ENCODE peak calls at places on chromosomes 16 and 17, in five cellular contexts. H is Peyer's patch, A is dorsolateral prefrontal cortex, R is body of pancreas, O is fibroblast of lung. Q is an unnamed sample.

GRCh38 chr16:78096386-78096785 is 3.1 kb upstream of the WWOX start:
- DNase-seq in H (no peak), A (no peak), R (no peak), O (no peak), Q (no peak)

GRCh38 chr17:50459081-50459676 is 9.5 kb downstream of the CHAD start:
- DNase-seq in H (peak; percentile 78), A (no peak), R (no peak), O (no peak), Q (no peak)

GRCh38 chr17:31490019-31490383 is 98.5 kb downstream of the RAB11FIP4 start:
- DNase-seq in H (no peak), A (no peak), R (no peak), O (no peak), Q (no peak)

GRCh38 chr16:66924527-66925321 is 611 bp downstream of the RRAD start:
- DNase-seq in H (peak; percentile 69), A (no peak), R (peak; percentile 30), O (no peak), Q (no peak)

GRCh38 chr16:85569615-85570212 is 43.4 kb upstream of the GSE1 start:
- DNase-seq in H (peak; percentile 77), A (no peak), R (peak; percentile 51), O (peak; percentile 90), Q (no peak)

GRCh38 chr16:85448557-85449194 is 164.4 kb upstream of the GSE1 start:
- DNase-seq in H (peak; percentile 81), A (no peak), R (peak; percentile 91), O (no peak), Q (no peak)

GRCh38 chr17:59154721-59155438 is at the start of gene SKA2:
- DNase-seq in H (peak; percentile 98), A (peak; percentile 88), R (peak; percentile 97), O (no peak), Q (peak; percentile 100)

GRCh38 chr17:56131431-56131830 is 21.8 kb upstream of the ANKFN1 start:
- DNase-seq in H (no peak), A (no peak), R (no peak), O (peak; percentile 46), Q (no peak)

GRCh38 chr17:63772801-63773271 is 561 bp downstream of the CCDC47 start:
- DNase-seq in H (no peak), A (no peak), R (no peak), O (peak; percentile 45), Q (no peak)

GRCh38 chr17:19248923-19249574 is 11.9 kb downstream of the EPN2 start:
- DNase-seq in H (peak; percentile 45), A (no peak), R (peak; percentile 35), O (peak; percentile 95), Q (peak; percentile 43)

GRCh38 chr17:62876063-62876462 is 67.9 kb upstream of the MARCHF10 start:
- DNase-seq in H (no peak), A (no peak), R (no peak), O (peak; percentile 37), Q (no peak)

GRCh38 chr17:40556884-40557414 is 8.3 kb downstream of the CCR7 start:
- DNase-seq in H (peak; percentile 48), A (no peak), R (peak; percentile 17), O (no peak), Q (no peak)

GRCh38 chr16:80824623-80825364 is 20.4 kb upstream of the CDYL2 start:
- DNase-seq in H (peak; percentile 81), A (no peak), R (peak; percentile 46), O (peak; percentile 53), Q (no peak)

GRCh38 chr17:66620528-66620927 is 214.4 kb upstream of the CACNG5 start:
- DNase-seq in H (no peak), A (no peak), R (no peak), O (peak; percentile 27), Q (no peak)

GRCh38 chr17:50909765-50910661 is 43.9 kb upstream of the TOB1 start:
- DNase-seq in H (no peak), A (no peak), R (no peak), O (no peak), Q (no peak)

GRCh38 chr16:11144122-11144521 is 111.9 kb downstream of the SOCS1 start:
- DNase-seq in H (no peak), A (no peak), R (no peak), O (no peak), Q (no peak)

GRCh38 chr17:67488161-67488560 is 111.1 kb downstream of the PITPNC1 start:
- DNase-seq in H (no peak), A (no peak), R (peak; percentile 30), O (peak; percentile 42), Q (peak; percentile 52)

GRCh38 chr17:41962111-41962510 is 4.5 kb upstream of the CNP start:
- DNase-seq in H (no peak), A (no peak), R (peak; percentile 94), O (no peak), Q (no peak)

DNA sequence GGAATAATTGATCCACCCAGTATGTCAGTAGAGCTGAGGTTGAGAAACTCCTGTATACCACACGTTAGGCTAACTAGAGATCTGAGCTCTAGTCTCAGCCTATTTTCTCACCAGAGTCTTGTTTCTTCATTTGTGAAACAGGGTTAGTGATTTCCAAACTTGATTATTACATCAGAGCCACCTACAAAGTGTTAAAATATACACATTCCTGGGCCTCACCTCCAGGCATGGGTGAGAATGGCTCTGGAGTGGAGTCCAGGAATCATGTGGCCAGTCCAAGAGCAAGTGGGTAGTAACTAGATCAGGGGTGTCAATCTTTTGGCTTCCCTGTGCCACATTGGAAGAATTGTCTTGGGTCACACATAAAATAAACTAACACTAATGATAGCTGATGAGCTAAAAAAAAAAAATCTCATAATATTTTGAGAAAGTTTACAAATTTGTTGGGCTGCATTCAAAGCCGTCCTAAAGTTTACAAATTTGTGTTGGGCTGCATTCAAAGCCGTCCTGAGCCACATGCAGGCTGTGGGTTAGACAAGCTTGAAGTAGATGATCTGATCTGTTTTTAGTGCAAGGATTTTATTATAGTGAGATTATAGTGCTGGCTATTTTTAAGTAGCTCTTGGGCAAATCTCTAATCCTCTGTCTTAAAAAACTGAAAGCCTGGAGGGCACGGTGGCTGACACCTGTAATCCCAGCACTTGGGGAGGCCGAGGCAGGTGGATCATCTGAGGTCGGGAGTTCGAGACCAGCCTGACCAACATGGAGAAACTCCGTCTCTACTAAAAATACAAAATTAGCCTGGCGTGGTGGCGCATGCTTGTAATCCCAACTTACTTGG is 20.4 kb downstream of the PRCD start:
- DNase-seq in H (no peak), A (no peak), R (no peak), O (no peak), Q (no peak)
- H3K27ac ChIP-seq in H (no peak overlapping the region), A (no peak overlapping the region), R (peak overlapping the region; percentile 68), O (no peak overlapping the region), Q (no peak overlapping the region)

DNA sequence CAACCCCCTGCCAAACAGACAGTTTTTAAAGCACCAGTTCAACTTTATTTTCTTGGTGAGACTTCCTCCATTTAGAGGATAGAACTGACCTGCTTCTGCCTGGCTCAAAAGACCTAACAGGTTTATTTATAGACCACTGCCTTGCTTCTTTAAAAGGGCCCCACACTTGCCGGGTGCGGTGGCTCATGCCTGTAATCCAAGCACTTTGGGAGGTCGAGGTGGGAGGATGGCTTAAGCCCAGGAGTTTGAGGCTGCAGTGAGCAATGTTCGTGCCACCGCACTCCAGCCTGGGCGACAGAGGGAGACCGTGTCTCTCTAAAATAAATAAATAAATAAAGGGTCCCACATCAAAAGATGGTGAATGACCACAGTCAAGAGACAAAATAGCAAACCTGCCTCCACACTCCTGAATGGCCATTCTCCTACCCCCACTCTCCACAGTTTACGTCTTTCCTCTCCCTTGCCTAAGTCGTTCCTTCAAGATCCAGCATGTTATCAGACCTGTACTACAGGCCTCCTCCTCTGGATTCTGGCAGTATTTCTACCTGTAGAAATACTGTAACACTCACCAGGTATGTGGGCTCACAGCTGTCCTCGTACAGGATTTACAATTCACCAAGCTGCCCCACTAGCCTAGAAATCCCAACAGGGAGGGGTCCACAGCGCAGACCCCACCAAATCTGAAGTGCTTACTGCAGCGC is 95.6 kb downstream of the SMG6 start:
- DNase-seq in H (no peak), A (no peak), R (no peak), O (no peak), Q (no peak)
- H3K27ac ChIP-seq in H (peak overlapping the region; percentile 2), A (no peak overlapping the region), R (no peak overlapping the region), O (no peak overlapping the region), Q (no peak overlapping the region)

DNA sequence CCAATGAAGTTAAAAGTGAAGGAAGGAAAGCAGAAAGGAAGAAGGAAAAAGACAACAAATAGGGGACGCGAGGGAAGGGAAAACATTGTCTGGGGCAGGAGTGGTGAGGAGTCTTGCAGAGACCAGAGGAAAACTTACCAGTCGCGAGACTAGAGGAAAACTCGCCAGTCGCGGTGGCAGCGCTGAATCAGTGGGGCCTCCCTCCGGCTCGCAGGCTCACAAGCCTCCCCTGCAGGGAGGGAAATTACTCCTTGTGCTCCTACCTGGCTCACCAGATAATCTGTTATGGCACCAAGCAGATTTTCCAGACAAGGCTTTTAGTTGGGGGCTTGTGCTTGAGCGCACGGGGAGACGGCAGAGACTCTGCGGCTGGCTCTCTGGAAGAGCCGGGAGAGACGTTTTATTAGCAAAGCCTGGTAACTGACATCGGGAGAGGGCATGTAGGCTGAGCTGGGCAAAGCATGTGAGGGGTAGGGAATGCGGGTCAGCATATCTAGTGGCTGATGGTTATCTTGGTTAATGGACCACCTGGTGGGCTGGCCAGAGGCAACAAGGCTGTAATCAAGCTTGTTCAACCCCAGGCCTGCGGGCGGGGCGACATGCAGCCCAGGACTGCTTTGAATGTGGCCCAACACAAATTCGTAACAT is 37.1 kb downstream of the LCMT1 start:
- DNase-seq in H (no peak), A (no peak), R (no peak), O (no peak), Q (no peak)
- H3K27ac ChIP-seq in H (no peak overlapping the region), A (no peak overlapping the region), R (no peak overlapping the region), O (no peak overlapping the region), Q (no peak overlapping the region)

DNA sequence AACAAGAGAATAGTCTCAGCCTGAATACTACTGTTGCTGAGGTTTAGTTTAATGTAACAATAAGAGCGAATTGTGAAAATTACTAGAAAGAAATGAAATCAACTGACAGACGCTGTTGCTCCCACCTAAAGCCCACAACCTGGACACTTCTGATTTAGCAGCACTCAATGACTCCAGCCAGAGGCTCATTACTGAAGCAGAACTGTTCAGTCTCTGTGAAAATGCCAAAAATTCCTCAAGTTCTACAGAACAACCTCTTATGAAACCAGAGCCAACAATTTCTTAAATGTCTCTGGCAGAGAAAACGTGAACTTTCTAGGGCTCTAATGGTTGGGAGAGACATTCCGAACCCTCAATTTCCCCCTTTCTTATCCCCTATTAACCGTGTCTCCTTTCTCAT is 9.9 kb downstream of the PSME3IP1 start:
- DNase-seq in H (no peak), A (no peak), R (no peak), O (peak; percentile 70), Q (no peak)
- H3K27ac ChIP-seq in H (no peak overlapping the region), A (no peak overlapping the region), R (no peak overlapping the region), O (no peak overlapping the region), Q (no peak overlapping the region)

DNA sequence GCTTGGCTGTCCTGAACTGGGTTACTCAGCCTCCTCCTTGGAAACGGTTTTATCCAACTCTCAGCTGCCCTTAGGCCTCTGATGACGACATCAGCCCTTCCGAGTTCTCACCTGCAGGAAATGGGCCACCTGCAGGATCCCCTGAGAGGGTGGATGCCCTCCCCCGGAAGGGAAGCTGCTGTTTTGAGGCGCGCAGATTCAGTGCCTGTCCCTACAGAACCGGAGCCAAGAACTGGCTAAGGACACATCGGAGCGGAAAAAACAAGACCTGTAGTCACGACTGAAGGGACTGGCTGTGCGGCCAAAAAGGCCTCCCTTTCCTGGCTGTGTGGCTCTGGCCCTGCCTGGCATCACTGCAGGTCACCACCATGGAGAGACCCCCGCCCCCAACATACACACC is 11.7 kb upstream of the C16orf95 start:
- DNase-seq in H (peak; percentile 81), A (no peak), R (no peak), O (no peak), Q (no peak)
- H3K27ac ChIP-seq in H (peak overlapping the region; percentile 49), A (no peak overlapping the region), R (no peak overlapping the region), O (no peak overlapping the region), Q (no peak overlapping the region)

GRCh38 chr16:72989203-72989991 is 58.5 kb downstream of the ZFHX3 start:
- DNase-seq in H (peak; percentile 42), A (no peak), R (peak; percentile 47), O (peak; percentile 96), Q (no peak)
- H3K27ac ChIP-seq in H (peak overlapping the region; percentile 76), A (no peak overlapping the region), R (peak overlapping the region; percentile 82), O (peak overlapping the region; percentile 90), Q (peak overlapping the region; percentile 6)

GRCh38 chr17:75488693-75489510 is 26.4 kb downstream of the CASKIN2 start:
- DNase-seq in H (no peak), A (no peak), R (no peak), O (no peak), Q (no peak)
- H3K27ac ChIP-seq in H (peak overlapping the region; percentile 78), A (no peak overlapping the region), R (no peak overlapping the region), O (no peak overlapping the region), Q (peak overlapping the region; percentile 44)